ENCODE peak calls at places on chromosome 10, in eight cellular contexts. K is activated CD8-positive, alpha-beta memory T cell treated with anti-CD3 and anti-CD28 coated beads for 1 hour; E is body of pancreas; G is Panc1; L is ELR; I is A172; Q is left ventricle myocardium inferior; F is sciatic nerve. C is an unnamed sample.

GRCh38 chr10:122515022-122515424 is 45.5 kb upstream of the DMBT1 start:
- DNase-seq in E (no peak), K (no peak), G (no peak), Q (no peak), F (no peak), L (no peak), I (no peak), C (no peak)

GRCh38 chr10:5632430-5632829 is 34.0 kb downstream of the ASB13 start:
- DNase-seq in I (peak; percentile 11), G (no peak), L (peak; percentile 11), K (no peak), E (peak; percentile 85), F (no peak), Q (no peak), C (no peak)

GRCh38 chr10:119139464-119140067 is 25.9 kb downstream of the SFXN4 start:
- DNase-seq in G (peak; percentile 35), L (peak; percentile 60), K (peak; percentile 8), I (peak; percentile 56), E (peak; percentile 33), Q (peak; percentile 35), F (no peak), C (peak; percentile 1)

GRCh38 chr10:6049031-6049400 is 13.2 kb downstream of the IL2RA start:
- DNase-seq in E (no peak), G (no peak), I (no peak), F (no peak), L (no peak), K (no peak), Q (no peak), C (no peak)

GRCh38 chr10:132948351-132948750 is 6.0 kb upstream of the CFAP46 start:
- DNase-seq in Q (no peak), F (peak; percentile 46), L (no peak), E (no peak), I (no peak), K (no peak), G (no peak), C (no peak)

GRCh38 chr10:44180321-44181154 is 204.4 kb downstream of the CXCL12 start:
- DNase-seq in Q (no peak), K (no peak), I (peak; percentile 85), G (no peak), F (peak; percentile 73), E (no peak), L (peak; percentile 85), C (peak; percentile 12)

GRCh38 chr10:64468219-64468618 is 947.0 kb downstream of the REEP3 start:
- DNase-seq in Q (no peak), L (no peak), G (no peak), I (no peak), F (no peak), E (no peak), K (no peak), C (no peak)

GRCh38 chr10:60820093-60820769 is 42.0 kb downstream of the CDK1 start:
- DNase-seq in G (no peak), I (peak; percentile 72), K (no peak), F (no peak), Q (no peak), E (no peak), L (peak; percentile 28), C (no peak)

GRCh38 chr10:15744217-15744865 is 24.6 kb upstream of the ITGA8 start:
- DNase-seq in E (peak; percentile 60), K (no peak), I (peak; percentile 54), L (peak; percentile 75), F (no peak), G (peak; percentile 13), Q (no peak), C (peak; percentile 1)

GRCh38 chr10:33163941-33164824 is 170.3 kb downstream of the NRP1 start:
- DNase-seq in F (no peak), L (peak; percentile 54), E (no peak), G (no peak), Q (no peak), K (no peak), I (peak; percentile 69), C (no peak)

GRCh38 chr10:30433286-30433778 is 652 bp upstream of the MAP3K8 start:
- DNase-seq in E (peak; percentile 82), G (no peak), F (peak; percentile 89), I (peak; percentile 63), L (peak; percentile 72), Q (peak; percentile 83), K (no peak), C (no peak)

GRCh38 chr10:484925-485661 is 204.4 kb downstream of the DIP2C start:
- DNase-seq in G (no peak), L (no peak), E (no peak), K (no peak), F (no peak), I (peak; percentile 44), Q (no peak), C (no peak)